ENCODE peak calls at places on chromosomes 1 and 21, in eight cellular contexts. Z is upper lobe of right lung, U is ovary, X is heart left ventricle, L is astrocyte, T is fibroblast of lung, B is lung, R is A549. Y is an unnamed sample.
A peak's percentile ranks its signal among the peaks of the same experiment; 100 is the strongest.

GRCh38 chr21:14711287-14711686 is 165.2 kb upstream of the SAMSN1 start:
- DNase-seq in X (no peak), U (no peak), Z (no peak), B (no peak), R (no peak), L (no peak), T (no peak), Y (no peak)

GRCh38 chr1:8516793-8517556 is 199.1 kb downstream of the SLC45A1 start:
- DNase-seq in U (no peak), Z (no peak), X (no peak), T (peak; percentile 34), L (peak; percentile 57), R (no peak), B (no peak), Y (no peak)

GRCh38 chr1:177355575-177355974 is 184.8 kb downstream of the BRINP2 start:
- DNase-seq in U (no peak), Z (no peak), B (no peak), L (peak; percentile 2), X (no peak), R (no peak), T (peak; percentile 47), Y (peak; percentile 47)

GRCh38 chr1:7265771-7266371 is 480.6 kb downstream of the CAMTA1 start:
- DNase-seq in R (peak; percentile 90), L (peak; percentile 93), X (no peak), B (peak; percentile 28), U (no peak), T (peak; percentile 82), Z (no peak), Y (peak; percentile 72)

GRCh38 chr21:42381347-42381984 is 14.4 kb downstream of the TMPRSS3 start:
- DNase-seq in U (no peak), L (peak; percentile 6), Z (no peak), X (no peak), R (peak; percentile 26), T (peak; percentile 43), B (no peak), Y (peak; percentile 32)

GRCh38 chr1:19622204-19622603 is 21.9 kb upstream of the NBL1 start:
- DNase-seq in T (peak; percentile 39), X (no peak), Z (no peak), U (no peak), R (no peak), L (peak; percentile 65), B (no peak), Y (peak; percentile 64)

GRCh38 chr21:42939581-42940413 is 14.4 kb upstream of the ERVH48-1 start:
- DNase-seq in L (peak; percentile 94), U (peak; percentile 87), R (peak; percentile 59), T (peak; percentile 99), B (peak; percentile 84), X (peak; percentile 78), Z (peak; percentile 7), Y (peak; percentile 99)

GRCh38 chr1:72066431-72066830 is 215.9 kb downstream of the NEGR1 start:
- DNase-seq in L (no peak), Z (no peak), X (no peak), T (no peak), R (no peak), U (no peak), B (no peak), Y (no peak)

GRCh38 chr1:7478797-7479499 is 292.1 kb upstream of the VAMP3 start:
- DNase-seq in U (peak; percentile 93), R (peak; percentile 32), Z (peak; percentile 92), L (peak; percentile 96), B (peak; percentile 56), X (peak; percentile 91), T (peak; percentile 97), Y (peak; percentile 79)

GRCh38 chr1:199463521-199464127 is 563.9 kb upstream of the NR5A2 start:
- DNase-seq in B (no peak), U (no peak), R (peak; percentile 9), T (peak; percentile 74), L (peak; percentile 59), X (no peak), Z (no peak), Y (peak; percentile 80)

GRCh38 chr1:27348861-27349783 is 7.3 kb downstream of the SYTL1 start:
- DNase-seq in L (no peak), Z (peak; percentile 91), T (no peak), U (no peak), X (peak; percentile 33), R (peak; percentile 56), B (peak; percentile 67), Y (no peak)

GRCh38 chr1:78483903-78484302 is 6.9 kb upstream of the PTGFR start:
- DNase-seq in T (peak; percentile 18), R (no peak), U (no peak), B (no peak), L (peak; percentile 4), X (no peak), Z (no peak), Y (peak; percentile 71)

GRCh38 chr1:155006601-155007101 is 4.0 kb downstream of the ZBTB7B start:
- DNase-seq in R (no peak), T (peak; percentile 28), B (no peak), Z (no peak), L (no peak), X (peak; percentile 44), U (no peak), Y (peak; percentile 39)

GRCh38 chr21:43918385-43918947 is 53.4 kb downstream of the AGPAT3 start:
- DNase-seq in U (no peak), Z (peak; percentile 53), B (no peak), R (no peak), T (no peak), L (no peak), X (no peak), Y (no peak)

GRCh38 chr1:115445090-115445489 is 107.0 kb upstream of the NGF start:
- DNase-seq in T (no peak), U (no peak), Z (no peak), L (no peak), R (no peak), X (no peak), B (no peak), Y (no peak)

GRCh38 chr21:45366931-45367401 is 38.0 kb upstream of the COL18A1 start:
- DNase-seq in X (peak; percentile 48), T (peak; percentile 99), R (peak; percentile 76), L (peak; percentile 95), U (peak; percentile 90), Z (no peak), B (no peak), Y (peak; percentile 91)

GRCh38 chr1:156480411-156481192 is 20.0 kb downstream of the MEF2D start:
- DNase-seq in R (peak; percentile 83), L (no peak), X (peak; percentile 71), U (no peak), B (no peak), T (no peak), Z (peak; percentile 80), Y (no peak)

GRCh38 chr1:117339866-117340357 is 27.3 kb upstream of the MAN1A2 start:
- DNase-seq in U (no peak), B (no peak), R (peak; percentile 25), Z (no peak), L (peak; percentile 54), T (peak; percentile 80), X (no peak), Y (peak; percentile 26)

GRCh38 chr1:19412654-19413053 is 72.7 kb downstream of the CAPZB start:
- DNase-seq in L (no peak), T (no peak), B (no peak), Z (no peak), X (no peak), U (no peak), R (no peak), Y (no peak)

GRCh38 chr1:243726792-243727502 is 123.1 kb downstream of the AKT3 start:
- DNase-seq in Z (no peak), U (no peak), T (no peak), R (no peak), B (no peak), X (no peak), L (no peak), Y (no peak)

GRCh38 chr1:35442737-35443136 is 114.5 kb downstream of the KIAA0319L start:
- DNase-seq in X (no peak), L (no peak), Z (no peak), B (no peak), U (no peak), R (no peak), T (no peak), Y (no peak)

GRCh38 chr1:204837440-204838084 is 33.1 kb upstream of the NFASC start:
- DNase-seq in R (peak; percentile 58), Z (no peak), L (peak; percentile 51), T (peak; percentile 52), U (peak; percentile 48), X (peak; percentile 42), B (no peak), Y (peak; percentile 77)

GRCh38 chr1:5513891-5514515 is 478.2 kb downstream of the NPHP4 start:
- DNase-seq in B (peak; percentile 32), R (no peak), L (no peak), U (no peak), Z (no peak), X (no peak), T (no peak), Y (no peak)

GRCh38 chr21:46214478-46215340 is 13.9 kb downstream of the LSS start:
- DNase-seq in L (no peak), X (no peak), Z (peak; percentile 53), R (no peak), U (no peak), T (no peak), B (no peak), Y (no peak)

GRCh38 chr1:18188820-18189517 is 81.4 kb downstream of the IGSF21 start:
- DNase-seq in Z (no peak), T (no peak), X (no peak), L (no peak), B (no peak), R (no peak), U (no peak), Y (no peak)

GRCh38 chr1:43554444-43554992 is 23.8 kb downstream of the PTPRF start:
- DNase-seq in R (peak; percentile 27), U (no peak), L (peak; percentile 38), Z (no peak), T (peak; percentile 57), X (no peak), B (no peak), Y (peak; percentile 57)
- TF ChIP-seq CTCF in R (peak; percentile 38), U (no peak), L (peak; percentile 44), Z (peak; percentile 31), T (peak; percentile 63), X (no peak), B (no peak), Y (peak; percentile 77)

GRCh38 chr21:36255650-36256047 is 64.3 kb upstream of the MORC3 start:
- DNase-seq in B (no peak), Z (no peak), T (no peak), X (no peak), R (no peak), L (no peak), U (no peak), Y (no peak)
- H3K4me3 ChIP-seq in B (no peak overlapping the region), Z (no peak overlapping the region), T (no peak overlapping the region), X (no peak overlapping the region), R (no peak overlapping the region), L (no peak overlapping the region), U (no peak overlapping the region), Y (no peak overlapping the region)

GRCh38 chr21:32351428-32351827 is 41.4 kb downstream of the URB1 start:
- DNase-seq in L (no peak), Z (no peak), B (no peak), U (no peak), R (no peak), T (no peak), X (no peak), Y (no peak)
- TF ChIP-seq CTCF in L (no peak), Z (no peak), B (no peak), U (no peak), R (no peak), T (no peak), X (no peak), Y (no peak)

DNA sequence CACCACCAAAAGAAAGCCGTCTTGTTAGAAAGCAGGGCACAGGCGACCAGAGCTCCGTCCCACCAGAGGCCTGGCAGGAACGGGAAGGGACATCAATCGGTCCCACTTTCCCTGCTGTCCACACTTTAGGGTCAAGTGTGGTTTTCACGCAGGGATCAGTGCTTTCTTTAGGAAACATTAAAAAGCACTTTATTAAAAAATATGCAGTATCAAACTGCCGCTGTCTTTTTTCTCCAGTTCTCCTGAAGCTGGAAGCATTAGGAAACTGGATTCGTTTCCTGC is 437 bp downstream of the IFNLR1 start:
- DNase-seq in L (no peak), R (no peak), U (no peak), T (no peak), B (no peak), X (no peak), Z (no peak), Y (no peak)
- H3K4me3 ChIP-seq in L (peak overlapping the region; percentile 51), R (peak overlapping the region; percentile 59), U (peak overlapping the region; percentile 39), T (no peak overlapping the region), B (no peak overlapping the region), X (peak overlapping the region; percentile 58), Z (peak overlapping the region; percentile 65), Y (no peak overlapping the region)

Y was measured in fibroblast of the aortic adventitia.